ENCODE peak calls at places on chromosome 22, in four cellular contexts. One of them, this sample, is unnamed.

GRCh38 chr22:45125198-45125597 is 38.5 kb upstream of the NUP50 start:
- DNase-seq in RWPE1: no peak
- DNase-seq in colonic mucosa: no peak
- DNase-seq in brain microvascular endothelial cell: peak
- DNase-seq in this sample: no peak

GRCh38 chr22:32987081-32987631 is 71.0 kb downstream of the SYN3 start:
- DNase-seq in RWPE1: peak
- DNase-seq in colonic mucosa: no peak
- DNase-seq in brain microvascular endothelial cell: no peak
- DNase-seq in this sample: no peak

GRCh38 chr22:33049125-33049729 is 9.0 kb downstream of the SYN3 start:
- DNase-seq in RWPE1: peak
- DNase-seq in colonic mucosa: peak
- DNase-seq in brain microvascular endothelial cell: peak
- DNase-seq in this sample: no peak

GRCh38 chr22:31929126-31929928 is 15.0 kb upstream of the YWHAH start:
- DNase-seq in RWPE1: no peak
- DNase-seq in colonic mucosa: peak
- DNase-seq in brain microvascular endothelial cell: no peak
- DNase-seq in this sample: peak

GRCh38 chr22:45925811-45926351 is 51.1 kb downstream of the WNT7B start:
- DNase-seq in RWPE1: peak
- DNase-seq in colonic mucosa: no peak
- DNase-seq in brain microvascular endothelial cell: no peak
- DNase-seq in this sample: no peak

GRCh38 chr22:24887260-24887659 is 59.2 kb downstream of the LHFPL7 start:
- DNase-seq in RWPE1: no peak
- DNase-seq in colonic mucosa: no peak
- DNase-seq in brain microvascular endothelial cell: no peak
- DNase-seq in this sample: no peak

GRCh38 chr22:42419328-42419881 is 12.8 kb downstream of the NFAM1 start:
- DNase-seq in RWPE1: no peak
- DNase-seq in colonic mucosa: no peak
- DNase-seq in brain microvascular endothelial cell: no peak
- DNase-seq in this sample: no peak

GRCh38 chr22:48506506-48507145 is 1321.0 kb downstream of the BRD1 start:
- DNase-seq in RWPE1: no peak
- DNase-seq in colonic mucosa: no peak
- DNase-seq in brain microvascular endothelial cell: no peak
- DNase-seq in this sample: no peak

GRCh38 chr22:48141301-48141700 is 1378.9 kb downstream of the TBC1D22A start:
- DNase-seq in RWPE1: no peak
- DNase-seq in colonic mucosa: no peak
- DNase-seq in brain microvascular endothelial cell: no peak
- DNase-seq in this sample: no peak

GRCh38 chr22:23035557-23036277 is 34.6 kb upstream of the GNAZ start:
- DNase-seq in RWPE1: no peak
- DNase-seq in colonic mucosa: no peak
- DNase-seq in brain microvascular endothelial cell: no peak
- DNase-seq in this sample: no peak

GRCh38 chr22:42399315-42400271 is 32.6 kb downstream of the NFAM1 start:
- DNase-seq in RWPE1: no peak
- DNase-seq in colonic mucosa: peak
- DNase-seq in brain microvascular endothelial cell: no peak
- DNase-seq in this sample: peak

GRCh38 chr22:21754523-21755128 is 19.0 kb upstream of the YPEL1 start:
- DNase-seq in RWPE1: no peak
- DNase-seq in colonic mucosa: peak
- DNase-seq in brain microvascular endothelial cell: peak
- DNase-seq in this sample: peak

GRCh38 chr22:46454910-46455269 is 82.5 kb downstream of the CELSR1 start:
- DNase-seq in RWPE1: peak
- DNase-seq in colonic mucosa: no peak
- DNase-seq in brain microvascular endothelial cell: no peak
- DNase-seq in this sample: no peak

GRCh38 chr22:42013385-42013784 is 14.8 kb downstream of the WBP2NL start:
- DNase-seq in RWPE1: no peak
- DNase-seq in colonic mucosa: no peak
- DNase-seq in brain microvascular endothelial cell: no peak
- DNase-seq in this sample: no peak

GRCh38 chr22:50460942-50461341 is 13.9 kb downstream of the SBF1 start:
- DNase-seq in RWPE1: peak
- DNase-seq in colonic mucosa: peak
- DNase-seq in brain microvascular endothelial cell: no peak
- DNase-seq in this sample: peak

GRCh38 chr22:27097481-27097880 is 440.1 kb downstream of the MIAT start:
- DNase-seq in RWPE1: no peak
- DNase-seq in colonic mucosa: no peak
- DNase-seq in brain microvascular endothelial cell: no peak
- DNase-seq in this sample: no peak

GRCh38 chr22:43706151-43706550 is 106.0 kb downstream of the EFCAB6 start:
- DNase-seq in RWPE1: no peak
- DNase-seq in colonic mucosa: no peak
- DNase-seq in brain microvascular endothelial cell: no peak
- DNase-seq in this sample: no peak

GRCh38 chr22:38724926-38725571 is 19.3 kb downstream of the GTPBP1 start:
- DNase-seq in RWPE1: no peak
- DNase-seq in colonic mucosa: no peak
- DNase-seq in brain microvascular endothelial cell: peak
- DNase-seq in this sample: peak

GRCh38 chr22:44828193-44828592 is 75.8 kb downstream of the ARHGAP8 start:
- DNase-seq in RWPE1: peak
- DNase-seq in colonic mucosa: no peak
- DNase-seq in brain microvascular endothelial cell: no peak
- DNase-seq in this sample: peak

GRCh38 chr22:46833228-46833627 is 70.8 kb downstream of the TBC1D22A start:
- DNase-seq in RWPE1: no peak
- DNase-seq in colonic mucosa: no peak
- DNase-seq in brain microvascular endothelial cell: peak
- DNase-seq in this sample: no peak

GRCh38 chr22:46280999-46281623 is 13.3 kb downstream of the TTC38 start:
- DNase-seq in RWPE1: no peak
- DNase-seq in colonic mucosa: no peak
- DNase-seq in brain microvascular endothelial cell: no peak
- DNase-seq in this sample: peak

GRCh38 chr22:39012525-39013516 is 1.2 kb upstream of the APOBEC3C start:
- DNase-seq in RWPE1: no peak
- DNase-seq in colonic mucosa: no peak
- DNase-seq in brain microvascular endothelial cell: no peak
- DNase-seq in this sample: no peak

GRCh38 chr22:37999236-37999635 is 14.9 kb upstream of the SOX10 start:
- DNase-seq in RWPE1: peak
- DNase-seq in colonic mucosa: no peak
- DNase-seq in brain microvascular endothelial cell: no peak
- DNase-seq in this sample: no peak

GRCh38 chr22:26134654-26135330 is 34.5 kb upstream of the SEZ6L start:
- DNase-seq in RWPE1: no peak
- DNase-seq in colonic mucosa: no peak
- DNase-seq in brain microvascular endothelial cell: no peak
- DNase-seq in this sample: no peak

GRCh38 chr22:29479417-29480261 is at the start of gene NEFH:
- DNase-seq in RWPE1: no peak
- DNase-seq in colonic mucosa: no peak
- DNase-seq in brain microvascular endothelial cell: no peak
- DNase-seq in this sample: no peak

GRCh38 chr22:46038516-46039430 is 61.8 kb upstream of the WNT7B start:
- DNase-seq in RWPE1: no peak
- DNase-seq in colonic mucosa: peak
- DNase-seq in brain microvascular endothelial cell: no peak
- DNase-seq in this sample: no peak

GRCh38 chr22:50672471-50673230 is at the start of gene SHANK3:
- DNase-seq in RWPE1: no peak
- DNase-seq in colonic mucosa: no peak
- DNase-seq in brain microvascular endothelial cell: no peak
- DNase-seq in this sample: no peak

GRCh38 chr22:19546680-19547079 is 22.5 kb upstream of the CLDN5 start:
- DNase-seq in RWPE1: no peak
- DNase-seq in colonic mucosa: no peak
- DNase-seq in brain microvascular endothelial cell: no peak
- DNase-seq in this sample: no peak

GRCh38 chr22:19540394-19540793 is 16.2 kb upstream of the CLDN5 start:
- DNase-seq in RWPE1: no peak
- DNase-seq in colonic mucosa: no peak
- DNase-seq in brain microvascular endothelial cell: no peak
- DNase-seq in this sample: no peak

GRCh38 chr22:19545935-19546207 is 21.7 kb upstream of the CLDN5 start:
- DNase-seq in RWPE1: no peak
- DNase-seq in colonic mucosa: no peak
- DNase-seq in brain microvascular endothelial cell: no peak
- DNase-seq in this sample: no peak

GRCh38 chr22:19547620-19548019 is 23.4 kb upstream of the CLDN5 start:
- DNase-seq in RWPE1: no peak
- DNase-seq in colonic mucosa: no peak
- DNase-seq in brain microvascular endothelial cell: no peak
- DNase-seq in this sample: no peak

DNA sequence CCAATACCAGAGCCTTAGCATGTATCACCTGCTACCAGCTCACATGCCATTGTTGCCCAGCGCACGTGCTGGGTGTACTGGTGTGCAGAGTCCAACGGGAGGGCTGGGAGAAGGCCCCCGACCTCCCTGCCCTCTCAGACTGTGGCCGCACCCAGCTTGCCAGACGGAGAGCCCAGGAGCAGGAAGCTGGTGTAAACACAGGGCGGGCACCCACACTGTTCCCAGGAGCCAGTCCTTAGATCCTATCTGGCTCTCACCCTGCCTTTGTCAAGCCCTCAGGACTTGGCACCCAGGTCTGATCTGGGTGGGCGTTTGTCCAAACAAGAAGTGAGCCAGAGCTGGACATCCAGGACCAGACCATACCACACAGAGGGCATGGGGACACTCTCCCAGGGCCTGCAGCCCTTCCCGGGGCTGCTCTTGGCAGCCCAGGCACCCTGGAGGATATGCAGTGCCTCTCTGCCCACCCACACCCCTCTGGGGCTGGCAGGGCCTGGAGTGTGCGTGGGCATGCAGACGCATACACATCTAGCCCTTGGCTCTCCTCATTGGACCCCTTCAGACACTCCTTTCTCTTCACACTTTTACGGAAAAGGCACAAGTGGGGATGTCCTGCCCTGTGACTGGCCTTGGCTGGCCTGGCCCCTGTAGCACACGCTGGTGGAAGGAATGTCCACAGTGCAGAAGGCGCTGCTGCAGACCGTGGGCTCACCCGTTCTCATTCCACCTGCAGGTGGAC is 19.9 kb upstream of the CLDN5 start:
- DNase-seq in RWPE1: no peak
- DNase-seq in colonic mucosa: peak
- DNase-seq in brain microvascular endothelial cell: no peak
- DNase-seq in this sample: peak
- TF ChIP-seq CTCF in RWPE1: no peak
- TF ChIP-seq CTCF in colonic mucosa: no peak
- TF ChIP-seq CTCF in brain microvascular endothelial cell: no peak
- TF ChIP-seq CTCF in this sample: no peak

GRCh38 chr22:35352214-35353111 is 28.4 kb upstream of the HMOX1 start:
- DNase-seq in RWPE1: no peak
- DNase-seq in colonic mucosa: peak
- DNase-seq in brain microvascular endothelial cell: no peak
- DNase-seq in this sample: peak
- TF ChIP-seq CTCF in RWPE1: peak
- TF ChIP-seq CTCF in colonic mucosa: no peak
- TF ChIP-seq CTCF in brain microvascular endothelial cell: peak
- TF ChIP-seq CTCF in this sample: no peak

GRCh38 chr22:36335621-36336020 is 52.1 kb downstream of the MYH9 start:
- DNase-seq in RWPE1: no peak
- DNase-seq in colonic mucosa: no peak
- DNase-seq in brain microvascular endothelial cell: no peak
- DNase-seq in this sample: no peak

GRCh38 chr22:36333632-36334031 is 54.1 kb downstream of the MYH9 start:
- DNase-seq in RWPE1: no peak
- DNase-seq in colonic mucosa: no peak
- DNase-seq in brain microvascular endothelial cell: no peak
- DNase-seq in this sample: no peak

GRCh38 chr22:36332623-36333331 is 55.0 kb downstream of the MYH9 start:
- DNase-seq in RWPE1: peak
- DNase-seq in colonic mucosa: peak
- DNase-seq in brain microvascular endothelial cell: peak
- DNase-seq in this sample: no peak

GRCh38 chr22:36334838-36335603 is 52.7 kb downstream of the MYH9 start:
- DNase-seq in RWPE1: no peak
- DNase-seq in colonic mucosa: no peak
- DNase-seq in brain microvascular endothelial cell: no peak
- DNase-seq in this sample: no peak

DNA sequence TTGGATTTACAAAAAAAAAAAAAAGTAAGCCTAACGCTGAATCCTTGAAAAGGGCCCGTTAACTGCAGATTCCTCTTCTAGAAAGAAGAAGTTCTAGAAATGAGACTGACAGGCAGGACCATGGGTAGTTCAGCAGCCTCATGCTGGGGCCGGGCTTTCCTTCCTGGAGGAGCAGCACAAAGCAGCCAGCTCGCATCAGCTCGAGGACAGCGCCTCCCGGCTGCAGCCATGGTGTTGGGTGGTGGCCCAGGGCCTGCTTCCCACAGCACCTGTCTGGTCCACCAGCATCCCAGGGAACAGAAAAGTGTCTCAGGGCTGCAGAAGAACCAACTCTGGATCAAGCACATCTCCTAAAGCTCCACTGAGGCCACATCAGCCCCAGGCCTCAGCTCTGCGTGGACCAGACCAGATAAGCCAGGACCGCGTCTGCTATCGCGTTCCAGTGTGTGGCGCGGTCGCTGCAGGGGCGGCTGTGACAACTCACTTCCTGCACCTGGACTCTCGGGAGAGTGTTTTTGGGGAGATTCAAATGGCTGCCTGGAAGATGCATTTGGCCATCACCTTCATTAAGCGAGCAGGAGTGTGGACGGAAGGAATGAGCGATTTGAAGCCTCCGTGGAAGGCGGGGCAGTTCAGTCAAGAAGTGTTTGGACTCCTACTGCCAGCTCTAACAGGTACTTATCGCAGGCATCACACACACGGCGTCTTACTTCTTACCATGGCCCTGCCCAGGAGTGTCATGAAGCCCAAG is 53.5 kb downstream of the MYH9 start:
- DNase-seq in RWPE1: no peak
- DNase-seq in colonic mucosa: peak
- DNase-seq in brain microvascular endothelial cell: no peak
- DNase-seq in this sample: peak
- TF ChIP-seq CTCF in RWPE1: no peak
- TF ChIP-seq CTCF in colonic mucosa: no peak
- TF ChIP-seq CTCF in brain microvascular endothelial cell: peak
- TF ChIP-seq CTCF in this sample: no peak

GRCh38 chr22:30694638-30695350 is at the start of gene OSBP2:
- DNase-seq in RWPE1: peak
- DNase-seq in colonic mucosa: peak
- DNase-seq in brain microvascular endothelial cell: no peak
- DNase-seq in this sample: peak
- TF ChIP-seq CTCF in RWPE1: no peak
- TF ChIP-seq CTCF in colonic mucosa: no peak
- TF ChIP-seq CTCF in brain microvascular endothelial cell: no peak
- TF ChIP-seq CTCF in this sample: no peak